ENCODE peak calls at places on chromosomes 5 and 9, in nine cellular contexts. V is HCT116, I is NB4, J is sigmoid colon, K is gastrocnemius medialis, U is tibial nerve, B is stomach, O is uterus, P is heart left ventricle. N is an unnamed sample.

GRCh38 chr5:169649486-169649885 is 12.4 kb downstream of the DOCK2 start:
- DNase-seq in K (no peak), O (no peak), P (no peak), J (no peak), B (no peak), V (no peak), I (no peak), U (no peak), N (no peak)

GRCh38 chr9:25709941-25710340 is 31.7 kb upstream of the TUSC1 start:
- DNase-seq in I (no peak), J (no peak), U (no peak), O (no peak), P (no peak), K (no peak), B (no peak), V (no peak), N (no peak)

GRCh38 chr5:55900776-55901175 is 49.6 kb downstream of the IL31RA start:
- DNase-seq in U (no peak), I (no peak), V (no peak), K (no peak), O (no peak), P (no peak), B (no peak), J (no peak), N (no peak)

GRCh38 chr9:120531683-120532300 is 48.2 kb downstream of the CDK5RAP2 start:
- DNase-seq in U (no peak), K (peak; percentile 50), I (peak; percentile 37), O (no peak), P (no peak), V (peak; percentile 27), B (no peak), J (no peak), N (no peak)

GRCh38 chr5:122358382-122358990 is 46.4 kb downstream of the SNCAIP start:
- DNase-seq in J (no peak), P (no peak), I (no peak), U (no peak), B (no peak), O (no peak), V (no peak), K (no peak), N (no peak)

GRCh38 chr5:14487101-14487895 is 94.3 kb upstream of the OTULINL start:
- DNase-seq in P (no peak), V (no peak), B (no peak), J (no peak), U (no peak), K (no peak), I (no peak), O (no peak), N (no peak)

GRCh38 chr9:121088576-121088975 is 13.8 kb downstream of the CNTRL start:
- DNase-seq in P (no peak), B (no peak), U (no peak), K (no peak), V (no peak), I (peak; percentile 70), J (no peak), O (no peak), N (no peak)

GRCh38 chr5:7585807-7586206 is 189.9 kb downstream of the ADCY2 start:
- DNase-seq in U (no peak), J (no peak), I (no peak), B (no peak), O (no peak), V (no peak), K (no peak), P (no peak), N (no peak)

GRCh38 chr5:119458911-119459632 is 6.8 kb downstream of the HSD17B4 start:
- DNase-seq in V (no peak), J (no peak), O (no peak), I (peak; percentile 31), U (no peak), B (no peak), P (no peak), K (no peak), N (no peak)

GRCh38 chr9:35571113-35571512 is 33.9 kb upstream of the TESK1 start:
- DNase-seq in V (no peak), K (no peak), O (no peak), J (no peak), I (no peak), P (no peak), U (no peak), B (no peak), N (no peak)

GRCh38 chr5:53008751-53009150 is 19.6 kb downstream of the ITGA2 start:
- DNase-seq in U (no peak), K (no peak), O (no peak), I (peak; percentile 23), B (no peak), J (no peak), P (no peak), V (peak; percentile 37), N (no peak)

GRCh38 chr5:43320846-43321245 is 7.6 kb upstream of the HMGCS1 start:
- DNase-seq in K (no peak), V (no peak), J (no peak), P (no peak), O (no peak), I (no peak), U (no peak), B (no peak), N (no peak)

GRCh38 chr5:173758675-173759074 is 129.5 kb upstream of the CPEB4 start:
- DNase-seq in V (no peak), J (no peak), I (no peak), K (peak; percentile 73), U (no peak), O (no peak), B (no peak), P (no peak), N (no peak)

GRCh38 chr9:116098476-116098875 is 55.1 kb upstream of the PAPPA start:
- DNase-seq in P (no peak), V (no peak), O (no peak), K (no peak), B (no peak), U (no peak), I (no peak), J (no peak), N (no peak)

GRCh38 chr9:20753761-20754160 is 69.7 kb downstream of the FOCAD start:
- DNase-seq in O (no peak), B (no peak), V (no peak), P (no peak), U (no peak), K (no peak), J (no peak), I (no peak), N (no peak)

GRCh38 chr5:109125755-109126429 is 283.9 kb downstream of the PJA2 start:
- DNase-seq in O (no peak), B (no peak), U (no peak), K (no peak), I (no peak), J (no peak), V (no peak), P (no peak), N (no peak)

GRCh38 chr9:7802666-7803065 is 3.1 kb upstream of the DMAC1 start:
- DNase-seq in K (no peak), O (no peak), V (no peak), U (no peak), I (no peak), P (no peak), J (no peak), B (no peak), N (no peak)

GRCh38 chr5:167244583-167244982 is 1046.9 kb upstream of the WWC1 start:
- DNase-seq in B (no peak), I (peak; percentile 8), K (no peak), U (no peak), O (no peak), J (no peak), V (no peak), P (no peak), N (no peak)

GRCh38 chr5:113095831-113096230 is 119.2 kb downstream of the DCP2 start:
- DNase-seq in U (no peak), K (no peak), B (no peak), V (no peak), O (no peak), J (no peak), I (no peak), P (no peak), N (no peak)

DNA sequence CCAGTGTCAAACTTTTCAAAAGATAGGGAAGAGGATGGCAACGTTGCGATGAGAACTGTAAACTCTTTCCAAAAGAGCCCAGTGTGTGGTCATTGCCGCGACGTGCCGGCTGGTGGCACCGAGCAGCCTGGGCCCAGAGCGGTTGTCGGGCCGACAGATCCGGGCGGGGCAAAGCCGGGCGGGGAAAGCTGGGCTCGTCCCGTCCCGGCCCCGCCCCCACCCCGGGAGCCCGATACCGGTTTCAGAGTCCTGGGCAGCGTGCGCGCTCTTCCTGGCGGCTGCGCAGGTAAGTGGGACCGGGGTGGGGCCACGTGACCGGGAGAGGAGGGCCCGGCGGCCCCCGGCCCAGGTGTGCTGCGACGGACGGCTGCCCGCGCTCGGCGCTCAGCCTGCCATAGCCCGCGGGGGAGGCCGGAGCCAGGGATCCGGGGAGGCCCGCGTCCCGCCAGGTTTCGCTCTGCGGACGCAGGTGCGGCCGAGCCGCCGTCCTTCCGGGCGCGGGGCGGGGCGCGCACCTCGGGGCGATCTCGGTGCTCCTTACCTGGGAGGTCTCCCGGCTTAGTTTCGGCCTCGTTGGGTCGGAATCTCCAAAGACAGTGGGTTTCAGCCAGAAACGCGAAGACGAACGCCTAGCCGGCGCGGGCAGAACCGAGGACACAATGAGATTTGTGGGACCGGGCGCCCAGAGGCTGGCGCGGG is at the start of gene MARVELD2:
- DNase-seq in U (peak; percentile 34), I (no peak), K (no peak), V (peak; percentile 77), O (peak; percentile 20), B (peak; percentile 96), P (peak; percentile 70), J (no peak), N (no peak)
- TF ChIP-seq POLR2A in U (no peak), I (no peak), K (no peak), V (peak; percentile 60), O (no peak), B (no peak), P (no peak), J (no peak), N (no peak)

GRCh38 chr9:94827584-94828304 is 101.2 kb downstream of the AOPEP start:
- DNase-seq in P (no peak), U (no peak), B (no peak), K (no peak), J (peak; percentile 70), V (no peak), O (no peak), I (no peak), N (no peak)
- TF ChIP-seq POLR2A in P (no peak), U (no peak), B (no peak), K (no peak), J (no peak), V (no peak), O (no peak), I (no peak), N (no peak)

GRCh38 chr5:179621551-179621971 is 1.9 kb downstream of the HNRNPH1 start:
- DNase-seq in I (peak; percentile 36), P (no peak), U (no peak), V (no peak), K (no peak), J (peak; percentile 24), B (no peak), O (no peak), N (no peak)
- TF ChIP-seq POLR2A in I (no peak), P (no peak), U (no peak), V (no peak), K (no peak), J (no peak), B (no peak), O (no peak), N (no peak)

GRCh38 chr9:128696923-128697707 is 5.2 kb upstream of the PKN3 start:
- DNase-seq in B (no peak), O (no peak), P (no peak), J (peak; percentile 17), K (no peak), V (no peak), U (no peak), I (no peak), N (no peak)
- TF ChIP-seq POLR2A in B (no peak), O (no peak), P (no peak), J (no peak), K (no peak), V (no peak), U (no peak), I (no peak), N (no peak)